ENCODE peak calls at places on chromosome 1, in six cellular contexts. R is lung microvascular endothelial cell, M is A549, W is anterior cingulate cortex, Y is mucosa of gallbladder, L is esophagus squamous epithelium. N is an unnamed sample.

GRCh38 chr1:25619101-25619890 is 2.7 kb downstream of the MAN1C1 start:
- DNase-seq in R (peak; percentile 61), M (no peak), W (peak; percentile 39), Y (no peak), L (no peak), N (no peak)

GRCh38 chr1:41353744-41354143 is 7.5 kb upstream of the FOXO6 start:
- DNase-seq in R (no peak), M (no peak), W (no peak), Y (no peak), L (no peak), N (no peak)

GRCh38 chr1:41714613-41715389 is 203.9 kb downstream of the HIVEP3 start:
- DNase-seq in R (peak; percentile 12), M (no peak), W (no peak), Y (no peak), L (no peak), N (no peak)

GRCh38 chr1:225655509-225656258 is 2.8 kb upstream of the ENAH start:
- DNase-seq in R (peak; percentile 84), M (peak; percentile 70), W (peak; percentile 26), Y (peak; percentile 30), L (no peak), N (peak; percentile 45)

GRCh38 chr1:86339421-86339820 is 56.7 kb downstream of the ODF2L start:
- DNase-seq in R (no peak), M (no peak), W (no peak), Y (no peak), L (no peak), N (no peak)

GRCh38 chr1:96771847-96772246 is 50.3 kb downstream of the PTBP2 start:
- DNase-seq in R (no peak), M (no peak), W (no peak), Y (no peak), L (no peak), N (no peak)

GRCh38 chr1:220189750-220190347 is 82.4 kb downstream of the RAB3GAP2 start:
- DNase-seq in R (peak; percentile 57), M (peak; percentile 33), W (no peak), Y (no peak), L (no peak), N (no peak)

GRCh38 chr1:201218409-201218808 is 27.8 kb downstream of the IGFN1 start:
- DNase-seq in R (no peak), M (no peak), W (no peak), Y (no peak), L (no peak), N (no peak)

GRCh38 chr1:38860464-38860816 is 868 bp upstream of the RRAGC start:
- DNase-seq in R (no peak), M (no peak), W (no peak), Y (no peak), L (no peak), N (no peak)

GRCh38 chr1:41385398-41386189 is 24.4 kb downstream of the FOXO6 start:
- DNase-seq in R (no peak), M (no peak), W (no peak), Y (no peak), L (no peak), N (no peak)

GRCh38 chr1:178485467-178486098 is 11.2 kb downstream of the CLEC20A start:
- DNase-seq in R (peak; percentile 37), M (no peak), W (no peak), Y (no peak), L (no peak), N (no peak)

GRCh38 chr1:2229032-2229920 is 1.2 kb downstream of the SKI start:
- DNase-seq in R (peak; percentile 66), M (no peak), W (peak; percentile 72), Y (peak; percentile 81), L (no peak), N (peak; percentile 45)